ENCODE peak calls at places on chromosomes 3 and 15, in six cellular contexts. D is NCI-H82, W is activated gamma-delta T cell treated with Interleukin-2 at 50 U/mL for 16 hours, C is T-helper 2 cell, O is DMS153, Q is EH. Y is an unnamed sample.

GRCh38 chr3:79521221-79521848 is 246.5 kb downstream of the ROBO1 start:
- DNase-seq in C (no peak), D (peak; percentile 65), W (no peak), O (peak; percentile 12), Q (peak; percentile 33), Y (no peak)

GRCh38 chr15:77831989-77832388 is 199.3 kb upstream of the LINGO1 start:
- DNase-seq in Q (no peak), W (no peak), O (no peak), D (peak; percentile 86), C (no peak), Y (no peak)

GRCh38 chr15:96047255-96047931 is 283.1 kb upstream of the NR2F2 start:
- DNase-seq in Q (peak; percentile 97), D (no peak), W (no peak), C (no peak), O (no peak), Y (no peak)

GRCh38 chr15:55383687-55384086 is 24.5 kb downstream of the CCPG1 start:
- DNase-seq in W (no peak), C (no peak), O (no peak), Q (no peak), D (no peak), Y (no peak)

GRCh38 chr15:25875551-25875950 is 12.4 kb upstream of the ATP10A start:
- DNase-seq in O (no peak), W (no peak), C (no peak), D (no peak), Q (peak; percentile 30), Y (no peak)

GRCh38 chr3:169356284-169356955 is 307.1 kb downstream of the MECOM start:
- DNase-seq in W (no peak), Q (no peak), C (no peak), O (no peak), D (peak; percentile 65), Y (no peak)

GRCh38 chr15:74956648-74957300 is at the start of gene RPP25:
- DNase-seq in C (peak; percentile 25), O (peak; percentile 66), Q (peak; percentile 74), W (peak; percentile 54), D (peak; percentile 93), Y (peak; percentile 56)

GRCh38 chr3:143065364-143065763 is 54.2 kb upstream of the CHST2 start:
- DNase-seq in O (no peak), C (no peak), Q (no peak), W (no peak), D (no peak), Y (no peak)

GRCh38 chr3:191790934-191791333 is 330.0 kb downstream of the PYDC2 start:
- DNase-seq in D (no peak), W (no peak), O (no peak), C (no peak), Q (no peak), Y (no peak)

GRCh38 chr3:70973558-70973957 is 610.0 kb downstream of the FOXP1 start:
- DNase-seq in C (no peak), W (no peak), D (no peak), O (no peak), Q (peak; percentile 41), Y (no peak)

GRCh38 chr15:57821826-57822225 is 115.3 kb downstream of the POLR2M start:
- DNase-seq in C (no peak), Q (no peak), W (no peak), D (no peak), O (no peak), Y (no peak)

GRCh38 chr3:3629911-3630310 is 169.3 kb upstream of the LRRN1 start:
- DNase-seq in O (no peak), D (no peak), Q (no peak), C (no peak), W (no peak), Y (no peak)

GRCh38 chr15:65530318-65531111 is at the start of gene HACD3:
- DNase-seq in O (peak; percentile 43), W (peak; percentile 87), C (peak; percentile 85), Q (peak; percentile 82), D (peak; percentile 94), Y (peak; percentile 88)

GRCh38 chr3:32699429-32699828 is 14.4 kb downstream of the CNOT10 start:
- DNase-seq in D (no peak), C (no peak), Q (no peak), O (no peak), W (no peak), Y (no peak)

GRCh38 chr3:59518268-59518667 is 468.4 kb upstream of the CFAP20DC start:
- DNase-seq in O (no peak), W (no peak), D (no peak), Q (no peak), C (no peak), Y (no peak)

GRCh38 chr3:138389841-138390581 is 41.6 kb downstream of the MRAS start:
- DNase-seq in C (no peak), W (no peak), Q (peak; percentile 96), D (peak; percentile 67), O (no peak), Y (no peak)

Y was measured in activated T-helper 9 cell treated with anti-CD3 and anti-CD28 coated beads, Interleukin-2, amount 50 U/mL, for 16 hours.